ENCODE peak calls at places on chromosomes 7 and 10, in five cellular contexts. O, Q, X, I and M are unnamed samples.

GRCh38 chr10:58662314-58662713 is 149.6 kb downstream of the BICC1 start:
- DNase-seq in O (no peak), Q (no peak), X (peak; percentile 48), I (peak; percentile 77), M (no peak)

GRCh38 chr7:86477343-86477742 is 166.4 kb upstream of the GRM3 start:
- DNase-seq in O (no peak), Q (no peak), X (no peak), I (no peak), M (no peak)

GRCh38 chr7:101784275-101785127 is 32.9 kb upstream of the CUX1 start:
- DNase-seq in O (no peak), Q (no peak), X (no peak), I (peak; percentile 3), M (no peak)

GRCh38 chr10:84138478-84139125 is 707 bp upstream of the GHITM start:
- DNase-seq in O (peak; percentile 28), Q (no peak), X (no peak), I (no peak), M (no peak)

GRCh38 chr10:127853868-127854768 is 38.6 kb downstream of the CLRN3 start:
- DNase-seq in O (peak; percentile 12), Q (no peak), X (peak; percentile 31), I (peak; percentile 6), M (peak; percentile 46)

GRCh38 chr10:51832652-51833383 is 133.4 kb upstream of the CSTF2T start:
- DNase-seq in O (peak; percentile 4), Q (no peak), X (peak; percentile 73), I (peak; percentile 63), M (no peak)

GRCh38 chr10:92740762-92741161 is 51.0 kb downstream of the HHEX start:
- DNase-seq in O (no peak), Q (no peak), X (no peak), I (no peak), M (no peak)

GRCh38 chr7:24831240-24831639 is 74.0 kb upstream of the GSDME start:
- DNase-seq in O (no peak), Q (peak; percentile 71), X (no peak), I (no peak), M (no peak)

GRCh38 chr10:11160982-11161554 is 143.4 kb downstream of the CELF2 start:
- DNase-seq in O (no peak), Q (no peak), X (no peak), I (no peak), M (no peak)

GRCh38 chr7:123966936-123967335 is 41.9 kb downstream of the SPAM1 start:
- DNase-seq in O (no peak), Q (no peak), X (no peak), I (no peak), M (no peak)

GRCh38 chr7:121107923-121108498 is 119.5 kb downstream of the CPED1 start:
- DNase-seq in O (no peak), Q (peak; percentile 17), X (peak; percentile 59), I (no peak), M (no peak)

GRCh38 chr10:123442901-123443300 is 223.3 kb upstream of the GPR26 start:
- DNase-seq in O (no peak), Q (no peak), X (no peak), I (no peak), M (no peak)

GRCh38 chr7:94216944-94217461 is 177.7 kb upstream of the COL1A2 start:
- DNase-seq in O (no peak), Q (no peak), X (no peak), I (no peak), M (no peak)

GRCh38 chr7:46695045-46695708 is 774.1 kb upstream of the IGFBP3 start:
- DNase-seq in O (no peak), Q (no peak), X (no peak), I (no peak), M (no peak)

GRCh38 chr7:155287229-155287935 is 10.3 kb upstream of the INSIG1 start:
- DNase-seq in O (no peak), Q (no peak), X (no peak), I (no peak), M (no peak)

GRCh38 chr7:28623863-28624262 is 211.5 kb downstream of the CREB5 start:
- DNase-seq in O (no peak), Q (no peak), X (peak; percentile 49), I (no peak), M (no peak)

GRCh38 chr10:88966785-88967184 is 14.2 kb upstream of the ACTA2 start:
- DNase-seq in O (no peak), Q (no peak), X (no peak), I (no peak), M (no peak)

GRCh38 chr10:74916283-74916682 is 89.9 kb downstream of the KAT6B start:
- DNase-seq in O (no peak), Q (no peak), X (no peak), I (no peak), M (no peak)

GRCh38 chr10:43863859-43864591 is 215.3 kb upstream of the ZNF32 start:
- DNase-seq in O (no peak), Q (peak; percentile 44), X (peak; percentile 85), I (no peak), M (no peak)

GRCh38 chr7:158472631-158473030 is 115.0 kb downstream of the PTPRN2 start:
- DNase-seq in O (no peak), Q (no peak), X (no peak), I (no peak), M (no peak)

GRCh38 chr7:149144996-149145850 is 2.0 kb upstream of the ZNF398 start:
- DNase-seq in O (no peak), Q (no peak), X (no peak), I (no peak), M (no peak)

GRCh38 chr7:30253796-30254165 is 30.6 kb upstream of the ZNRF2 start:
- DNase-seq in O (no peak), Q (no peak), X (no peak), I (no peak), M (no peak)

GRCh38 chr10:60430017-60430416 is 40.3 kb upstream of the ANK3 start:
- DNase-seq in O (no peak), Q (peak; percentile 26), X (no peak), I (peak; percentile 66), M (no peak)

GRCh38 chr7:149558149-149558861 is 60.7 kb upstream of the ZNF746 start:
- DNase-seq in O (no peak), Q (peak; percentile 19), X (peak; percentile 37), I (no peak), M (no peak)

GRCh38 chr7:157017149-157017548 is 6.7 kb upstream of the MNX1 start:
- DNase-seq in O (no peak), Q (no peak), X (no peak), I (no peak), M (no peak)

GRCh38 chr7:43462836-43463235 is 120.1 kb upstream of the STK17A start:
- DNase-seq in O (no peak), Q (no peak), X (no peak), I (no peak), M (no peak)

GRCh38 chr7:33757563-33758165 is 147.7 kb upstream of the BMPER start:
- DNase-seq in O (no peak), Q (no peak), X (peak; percentile 32), I (no peak), M (no peak)

GRCh38 chr7:156474241-156474743 is 166.3 kb upstream of the RNF32 start:
- DNase-seq in O (no peak), Q (no peak), X (peak; percentile 80), I (no peak), M (no peak)